ENCODE peak calls at places on chromosomes 16 and 17, in eight cellular contexts. M is ovary, A is retinal pigment epithelial cell, L is lower leg skin, D is IMR-90, X is A549, C is thoracic aorta, Q is vagina. P is an unnamed sample.

GRCh38 chr16:6913535-6913934 is 419.1 kb upstream of the RBFOX1 start:
- DNase-seq in M (no peak), A (no peak), L (no peak), D (no peak), X (no peak), C (no peak), Q (no peak), P (no peak)

GRCh38 chr17:67425571-67426160 is 48.6 kb downstream of the PITPNC1 start:
- DNase-seq in M (no peak), A (no peak), L (no peak), D (no peak), X (no peak), C (no peak), Q (no peak), P (no peak)

GRCh38 chr16:67992661-67993206 is 6.5 kb downstream of the DPEP2 start:
- DNase-seq in M (no peak), A (no peak), L (peak; percentile 88), D (no peak), X (no peak), C (no peak), Q (no peak), P (no peak)

GRCh38 chr16:50844840-50845239 is 103.0 kb downstream of the CYLD start:
- DNase-seq in M (no peak), A (no peak), L (peak; percentile 32), D (no peak), X (no peak), C (no peak), Q (peak; percentile 25), P (no peak)

GRCh38 chr16:24966031-24966430 is 49.1 kb downstream of the ARHGAP17 start:
- DNase-seq in M (no peak), A (no peak), L (no peak), D (no peak), X (no peak), C (no peak), Q (no peak), P (no peak)

GRCh38 chr16:67181346-67181745 is 2.4 kb downstream of the MATCAP1 start:
- DNase-seq in M (peak; percentile 77), A (no peak), L (no peak), D (peak; percentile 92), X (no peak), C (no peak), Q (no peak), P (no peak)

GRCh38 chr17:61593404-61593803 is 2.4 kb upstream of the NACA2 start:
- DNase-seq in M (no peak), A (no peak), L (no peak), D (no peak), X (no peak), C (no peak), Q (no peak), P (no peak)

GRCh38 chr17:64773836-64774761 is 112.0 kb upstream of the SMURF2 start:
- DNase-seq in M (no peak), A (no peak), L (peak; percentile 87), D (peak; percentile 75), X (peak; percentile 95), C (no peak), Q (no peak), P (no peak)

GRCh38 chr16:85523602-85524364 is 89.3 kb upstream of the GSE1 start:
- DNase-seq in M (peak; percentile 54), A (peak; percentile 39), L (no peak), D (peak; percentile 45), X (no peak), C (no peak), Q (no peak), P (no peak)

GRCh38 chr16:85151603-85152413 is 39.5 kb upstream of the CIBAR2 start:
- DNase-seq in M (peak; percentile 82), A (peak; percentile 49), L (peak; percentile 94), D (peak; percentile 78), X (no peak), C (peak; percentile 84), Q (no peak), P (no peak)

GRCh38 chr17:83029571-83029970 is 49.8 kb upstream of the METRNL start:
- DNase-seq in M (no peak), A (no peak), L (peak; percentile 49), D (no peak), X (no peak), C (no peak), Q (peak; percentile 65), P (no peak)

GRCh38 chr17:14152726-14153125 is 83.4 kb downstream of the COX10 start:
- DNase-seq in M (no peak), A (no peak), L (no peak), D (no peak), X (no peak), C (no peak), Q (no peak), P (no peak)

GRCh38 chr16:83974475-83974874 is 6.4 kb downstream of the NECAB2 start:
- DNase-seq in M (no peak), A (no peak), L (no peak), D (no peak), X (no peak), C (no peak), Q (no peak), P (no peak)

GRCh38 chr17:5562661-5563360 is 21.5 kb downstream of the NLRP1 start:
- DNase-seq in M (no peak), A (no peak), L (no peak), D (no peak), X (no peak), C (no peak), Q (no peak), P (no peak)

GRCh38 chr16:15843635-15844279 is 13.1 kb downstream of the MYH11 start:
- DNase-seq in M (no peak), A (no peak), L (no peak), D (peak; percentile 69), X (no peak), C (no peak), Q (no peak), P (no peak)

GRCh38 chr16:27426423-27427408 is 24.7 kb downstream of the IL21R start:
- DNase-seq in M (no peak), A (peak; percentile 33), L (peak; percentile 84), D (peak; percentile 96), X (no peak), C (no peak), Q (peak; percentile 77), P (peak; percentile 83)

GRCh38 chr17:74386397-74386796 is 19.1 kb downstream of the GPR142 start:
- DNase-seq in M (no peak), A (no peak), L (no peak), D (no peak), X (no peak), C (no peak), Q (no peak), P (peak; percentile 45)

GRCh38 chr17:10198509-10199249 is at the start of gene GAS7:
- DNase-seq in M (peak; percentile 73), A (no peak), L (peak; percentile 94), D (peak; percentile 26), X (peak; percentile 61), C (no peak), Q (no peak), P (no peak)

GRCh38 chr17:39147221-39148185 is 3.9 kb downstream of the PLXDC1 start:
- DNase-seq in M (no peak), A (no peak), L (no peak), D (no peak), X (no peak), C (no peak), Q (no peak), P (no peak)

GRCh38 chr17:39144414-39144813 is 7.0 kb downstream of the PLXDC1 start:
- DNase-seq in M (peak; percentile 94), A (peak; percentile 34), L (peak; percentile 96), D (peak; percentile 94), X (no peak), C (no peak), Q (peak; percentile 95), P (peak; percentile 19)

GRCh38 chr17:39145143-39145542 is 6.3 kb downstream of the PLXDC1 start:
- DNase-seq in M (no peak), A (no peak), L (no peak), D (no peak), X (no peak), C (no peak), Q (no peak), P (no peak)

GRCh38 chr17:39143552-39144093 is 7.8 kb downstream of the PLXDC1 start:
- DNase-seq in M (no peak), A (no peak), L (peak; percentile 89), D (no peak), X (no peak), C (no peak), Q (no peak), P (no peak)

GRCh38 chr17:39146273-39146672 is 5.2 kb downstream of the PLXDC1 start:
- DNase-seq in M (no peak), A (no peak), L (no peak), D (no peak), X (no peak), C (no peak), Q (no peak), P (no peak)
- TF ChIP-seq CTCF in M (no peak), A (no peak), L (no peak), D (no peak), X (no peak), C (no peak), Q (no peak), P (no peak)

GRCh38 chr17:9105068-9105868 is 84.0 kb downstream of the NTN1 start:
- DNase-seq in M (no peak), A (no peak), L (no peak), D (no peak), X (no peak), C (no peak), Q (no peak), P (no peak)
- H3K4me3 ChIP-seq in M (no peak overlapping the region), A (no peak overlapping the region), L (no peak overlapping the region), D (no peak overlapping the region), X (no peak overlapping the region), C (peak overlapping the region; percentile 8), Q (no peak overlapping the region), P (no peak overlapping the region)

DNA sequence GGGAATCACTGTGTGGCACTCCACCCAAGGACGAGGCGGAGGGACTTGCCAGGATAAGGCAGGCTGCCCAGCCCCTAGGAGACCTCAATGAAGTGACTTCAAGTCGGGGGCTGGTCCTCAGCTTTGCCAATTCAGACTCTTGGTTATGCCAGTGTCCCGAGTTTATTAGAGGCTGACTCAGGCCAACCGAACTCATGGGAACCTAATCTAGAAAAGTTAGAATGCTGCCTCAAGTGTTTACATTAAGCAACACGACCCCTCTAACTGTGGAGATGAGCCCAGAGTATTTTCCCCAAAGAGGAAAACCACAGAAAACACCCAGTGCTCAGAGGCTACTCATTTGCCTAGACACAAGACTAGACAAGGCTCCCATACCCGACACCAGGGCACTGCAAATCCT is 1.1 kb upstream of the TEKT3 start:
- DNase-seq in M (no peak), A (no peak), L (no peak), D (peak; percentile 12), X (no peak), C (no peak), Q (no peak), P (no peak)
- TF ChIP-seq CTCF in M (no peak), A (no peak), L (no peak), D (no peak), X (no peak), C (no peak), Q (no peak), P (no peak)

GRCh38 chr16:2195316-2196161 is 866 bp downstream of the CASKIN1 start:
- DNase-seq in M (no peak), A (no peak), L (no peak), D (no peak), X (no peak), C (no peak), Q (no peak), P (no peak)
- H3K4me3 ChIP-seq in M (peak overlapping the region; percentile 29), A (peak overlapping the region; percentile 22), L (no peak overlapping the region), D (no peak overlapping the region), X (peak overlapping the region; percentile 58), C (peak overlapping the region; percentile 62), Q (peak overlapping the region; percentile 55), P (peak overlapping the region; percentile 14)

GRCh38 chr17:80029235-80029974 is 6.3 kb downstream of the TBC1D16 start:
- DNase-seq in M (peak; percentile 84), A (no peak), L (peak; percentile 97), D (peak; percentile 74), X (no peak), C (peak; percentile 71), Q (peak; percentile 96), P (no peak)
- TF ChIP-seq CTCF in M (no peak), A (peak; percentile 4), L (no peak), D (no peak), X (no peak), C (no peak), Q (no peak), P (no peak)

P was measured in epithelial cell of proximal tubule.